ENCODE peak calls at places on chromosomes 11 and 22, in nine cellular contexts. V is A549, K is endothelial cell of umbilical vein, D is GM12878, N is H1, E is WTC11, J is HCT116, F is SK-N-SH, P is K562. M is an unnamed sample.

GRCh38 chr22:42519544-42520237 is at the start of gene RRP7A:
- DNase-seq in V (peak; percentile 76), K (peak; percentile 79), D (no peak), N (no peak), E (peak; percentile 83), J (no peak), F (peak; percentile 82), P (peak; percentile 88), M (peak; percentile 83)

GRCh38 chr11:134124660-134125451 is 56.0 kb downstream of the JAM3 start:
- DNase-seq in V (no peak), K (peak; percentile 67), D (no peak), N (no peak), E (peak; percentile 77), J (no peak), F (peak; percentile 86), P (peak; percentile 17), M (no peak)

GRCh38 chr11:65625628-65626342 is 10.2 kb downstream of the PCNX3 start:
- DNase-seq in V (peak; percentile 61), K (peak; percentile 56), D (no peak), N (no peak), E (peak; percentile 52), J (no peak), F (peak; percentile 89), P (no peak), M (peak; percentile 60)

GRCh38 chr11:73266644-73267015 is 5.5 kb upstream of the P2RY6 start:
- DNase-seq in V (no peak), K (no peak), D (no peak), N (no peak), E (no peak), J (no peak), F (no peak), P (peak; percentile 21), M (no peak)

GRCh38 chr22:50548046-50548912 is 2.6 kb downstream of the KLHDC7B start:
- DNase-seq in V (no peak), K (no peak), D (no peak), N (no peak), E (no peak), J (no peak), F (peak; percentile 38), P (no peak), M (peak; percentile 80)

GRCh38 chr11:27926981-27927481 is 180.9 kb downstream of the KIF18A start:
- DNase-seq in V (peak; percentile 29), K (no peak), D (no peak), N (no peak), E (no peak), J (no peak), F (no peak), P (peak; percentile 16), M (peak; percentile 95)

GRCh38 chr11:34439521-34440258 is 956 bp downstream of the CAT start:
- DNase-seq in V (no peak), K (no peak), D (no peak), N (no peak), E (no peak), J (no peak), F (peak; percentile 22), P (peak; percentile 34), M (no peak)

GRCh38 chr11:29210426-29210825 is 806.4 kb downstream of the KCNA4 start:
- DNase-seq in V (no peak), K (no peak), D (no peak), N (no peak), E (no peak), J (no peak), F (no peak), P (no peak), M (no peak)

GRCh38 chr22:33512961-33513360 is 407.3 kb downstream of the LARGE1 start:
- DNase-seq in V (no peak), K (no peak), D (no peak), N (no peak), E (no peak), J (no peak), F (no peak), P (no peak), M (no peak)

DNA sequence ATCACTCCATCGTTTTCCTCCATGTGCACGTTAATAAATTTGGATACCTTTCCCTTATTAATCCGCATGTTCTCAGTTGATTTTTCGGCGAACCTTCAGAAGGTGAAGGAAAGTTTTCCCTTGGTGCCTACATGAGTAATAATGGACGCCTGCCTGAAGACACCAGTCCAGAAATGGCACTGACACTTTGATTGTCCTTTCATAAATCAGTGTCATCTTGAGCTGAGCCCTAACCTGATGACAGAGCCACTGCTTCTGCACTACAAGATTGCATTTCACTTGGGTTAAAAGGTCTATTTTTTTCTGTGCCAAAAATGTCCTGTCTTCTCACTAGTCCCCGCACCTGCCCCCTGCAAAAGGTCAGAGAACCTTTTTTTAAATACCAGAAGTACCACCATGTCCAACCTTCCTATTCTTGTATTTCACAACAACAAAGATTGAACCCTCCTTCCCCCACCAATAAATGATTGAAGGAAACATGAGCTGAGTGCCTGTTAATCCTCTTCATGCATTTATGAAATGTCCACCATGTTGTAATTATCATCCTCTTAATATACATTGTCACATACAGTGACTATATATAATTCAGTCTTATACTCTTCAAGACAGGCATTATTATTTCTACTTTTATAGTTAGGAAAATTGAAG is 219.9 kb upstream of the UBASH3B start:
- DNase-seq in V (no peak), K (no peak), D (no peak), N (no peak), E (no peak), J (no peak), F (no peak), P (no peak), M (no peak)
- TF ChIP-seq MAX in V (no peak), K (no peak), D (no peak), N (no peak), E (no peak), J (no peak), F (no peak), P (no peak), M (no peak)

GRCh38 chr11:110713469-110713776 is 1.2 kb upstream of the ARHGAP20 start:
- DNase-seq in V (no peak), K (no peak), D (no peak), N (no peak), E (no peak), J (no peak), F (no peak), P (no peak), M (no peak)

GRCh38 chr11:110711776-110712642 is at the start of gene ARHGAP20:
- DNase-seq in V (peak; percentile 14), K (peak; percentile 62), D (no peak), N (no peak), E (peak; percentile 71), J (no peak), F (peak; percentile 87), P (peak; percentile 33), M (no peak)

GRCh38 chr11:110710520-110711381 is 1.5 kb downstream of the ARHGAP20 start:
- DNase-seq in V (no peak), K (peak; percentile 29), D (no peak), N (no peak), E (peak; percentile 50), J (no peak), F (peak; percentile 47), P (no peak), M (no peak)

GRCh38 chr11:110711448-110711775 is 825 bp downstream of the ARHGAP20 start:
- DNase-seq in V (no peak), K (no peak), D (no peak), N (no peak), E (no peak), J (no peak), F (no peak), P (no peak), M (no peak)

GRCh38 chr11:110712643-110713468 is 619 bp upstream of the ARHGAP20 start:
- DNase-seq in V (no peak), K (peak; percentile 77), D (no peak), N (no peak), E (peak; percentile 14), J (no peak), F (peak; percentile 69), P (no peak), M (no peak)
- TF ChIP-seq CTCF in V (no peak), K (peak; percentile 19), D (no peak), N (no peak), E (no peak), J (no peak), F (no peak), P (no peak), M (no peak)

GRCh38 chr11:129636926-129637325 is 178.7 kb upstream of the TMEM45B start:
- DNase-seq in V (no peak), K (no peak), D (no peak), N (no peak), E (no peak), J (no peak), F (no peak), P (no peak), M (no peak)

GRCh38 chr11:129637473-129637872 is 178.2 kb upstream of the TMEM45B start:
- DNase-seq in V (peak; percentile 17), K (no peak), D (no peak), N (no peak), E (no peak), J (no peak), F (no peak), P (no peak), M (no peak)

GRCh38 chr11:129640671-129641070 is 175.0 kb upstream of the TMEM45B start:
- DNase-seq in V (no peak), K (no peak), D (no peak), N (no peak), E (no peak), J (no peak), F (no peak), P (no peak), M (no peak)

GRCh38 chr11:129637983-129638776 is 177.5 kb upstream of the TMEM45B start:
- DNase-seq in V (no peak), K (peak; percentile 14), D (no peak), N (no peak), E (no peak), J (no peak), F (no peak), P (no peak), M (no peak)

GRCh38 chr11:129639300-129639699 is 176.3 kb upstream of the TMEM45B start:
- DNase-seq in V (peak; percentile 72), K (peak; percentile 94), D (no peak), N (no peak), E (no peak), J (peak; percentile 96), F (no peak), P (no peak), M (peak; percentile 79)
- TF ChIP-seq MAX in V (no peak), K (no peak), D (no peak), N (no peak), E (no peak), J (peak; percentile 77), F (peak; percentile 70), P (no peak), M (peak; percentile 13)

GRCh38 chr11:68724293-68724692 is 27.0 kb downstream of the TESMIN start:
- DNase-seq in V (no peak), K (no peak), D (no peak), N (no peak), E (no peak), J (no peak), F (no peak), P (peak; percentile 20), M (peak; percentile 70)

GRCh38 chr11:68722143-68722542 is 29.2 kb downstream of the TESMIN start:
- DNase-seq in V (no peak), K (no peak), D (no peak), N (no peak), E (no peak), J (no peak), F (no peak), P (no peak), M (no peak)

DNA sequence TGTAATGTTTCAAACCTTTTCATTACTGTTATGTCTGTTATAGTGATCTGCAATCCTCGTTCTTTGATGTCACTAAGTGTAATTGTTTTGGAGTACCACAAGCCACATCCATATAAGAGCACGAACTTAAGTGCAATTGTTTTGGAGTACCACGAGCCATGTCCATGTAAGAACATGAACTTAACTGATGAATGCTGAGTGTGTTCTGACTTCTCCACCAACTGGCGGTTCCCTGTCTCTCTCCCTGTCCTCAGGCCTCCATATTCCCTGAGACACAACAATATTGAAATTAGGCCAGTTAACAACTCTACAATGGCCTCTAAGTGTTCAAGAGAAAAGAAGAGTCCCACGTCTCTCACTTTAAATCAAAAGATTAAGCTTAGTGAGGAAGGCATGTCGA is 23.5 kb downstream of the TESMIN start:
- DNase-seq in V (peak; percentile 21), K (peak; percentile 14), D (no peak), N (no peak), E (no peak), J (no peak), F (no peak), P (no peak), M (peak; percentile 34)
- TF ChIP-seq CTCF in V (no peak), K (no peak), D (no peak), N (no peak), E (no peak), J (peak; percentile 25), F (no peak), P (no peak), M (no peak)